ENCODE peak calls at places on chromosomes 4 and X, in six cellular contexts. Z is HCT116, S is GM23338, E is OCI-LY7, I is SK-N-SH, O is neural progenitor cell. Y is an unnamed sample.

GRCh38 chrX:115428011-115428410 is 133.0 kb upstream of the PLS3 start:
- DNase-seq in O (peak; percentile 65), S (peak; percentile 1), I (no peak), Z (no peak), E (no peak), Y (no peak)

GRCh38 chrX:17635231-17635630 is 102.1 kb upstream of the SCML1 start:
- DNase-seq in I (no peak), E (no peak), O (peak; percentile 92), Z (no peak), S (peak; percentile 83), Y (peak; percentile 45)

GRCh38 chrX:46553935-46554334 is 8.7 kb upstream of the ZNF674 start:
- DNase-seq in I (no peak), E (no peak), O (no peak), Z (no peak), S (no peak), Y (no peak)

GRCh38 chr4:76702440-76703122 is 195.4 kb downstream of the SOWAHB start:
- DNase-seq in S (no peak), Z (no peak), O (no peak), I (no peak), E (no peak), Y (no peak)

GRCh38 chr4:6938237-6938636 is 28.6 kb downstream of the TBC1D14 start:
- DNase-seq in O (no peak), S (no peak), I (no peak), Z (no peak), E (peak; percentile 40), Y (no peak)

GRCh38 chr4:123127218-123127617 is 204.8 kb upstream of the NUDT6 start:
- DNase-seq in O (no peak), E (peak; percentile 9), Z (no peak), I (no peak), S (no peak), Y (no peak)

GRCh38 chr4:65599335-65599734 is 71.0 kb downstream of the EPHA5 start:
- DNase-seq in I (no peak), E (no peak), O (no peak), S (no peak), Z (no peak), Y (no peak)

GRCh38 chr4:23355263-23355662 is 534.6 kb downstream of the PPARGC1A start:
- DNase-seq in O (no peak), E (no peak), S (no peak), Z (no peak), I (no peak), Y (no peak)

GRCh38 chr4:11929080-11929479 is 500.4 kb upstream of the HS3ST1 start:
- DNase-seq in Z (no peak), S (no peak), O (no peak), I (no peak), E (no peak), Y (no peak)

GRCh38 chr4:110631582-110632505 is 9.0 kb upstream of the PITX2 start:
- DNase-seq in I (peak; percentile 89), S (peak; percentile 93), Z (peak; percentile 68), O (peak; percentile 94), E (peak; percentile 83), Y (peak; percentile 93)

GRCh38 chr4:2914220-2915126 is 48.7 kb downstream of the NOP14 start:
- DNase-seq in E (no peak), O (no peak), I (no peak), Z (no peak), S (no peak), Y (no peak)

GRCh38 chrX:34300871-34301270 is 168.8 kb upstream of the FAM47A start:
- DNase-seq in E (peak; percentile 47), I (peak; percentile 13), Z (peak; percentile 0), O (peak; percentile 74), S (peak; percentile 61), Y (peak; percentile 73)

GRCh38 chrX:4708970-4709760 is 995.7 kb upstream of the PRKX start:
- DNase-seq in E (no peak), Z (no peak), O (no peak), S (no peak), I (no peak), Y (peak; percentile 18)

GRCh38 chrX:153445106-153445855 is 575 bp downstream of the TREX2 start:
- DNase-seq in O (no peak), Z (no peak), S (no peak), I (no peak), E (no peak), Y (no peak)

GRCh38 chr4:160877087-160877790 is 1286.6 kb downstream of the FSTL5 start:
- DNase-seq in S (peak; percentile 6), E (no peak), I (no peak), O (peak; percentile 4), Z (no peak), Y (no peak)

GRCh38 chr4:8067945-8068894 is 90.4 kb downstream of the ABLIM2 start:
- DNase-seq in O (no peak), E (no peak), S (no peak), Z (no peak), I (no peak), Y (no peak)

GRCh38 chrX:87338510-87338909 is 179.1 kb upstream of the KLHL4 start:
- DNase-seq in Z (no peak), O (peak; percentile 44), I (no peak), S (peak; percentile 34), E (peak; percentile 1), Y (peak; percentile 34)

GRCh38 chr4:103012594-103012993 is 6.9 kb downstream of the SLC9B1 start:
- DNase-seq in S (no peak), O (no peak), E (no peak), Z (no peak), I (no peak), Y (no peak)

GRCh38 chrX:137926090-137926489 is 360.2 kb downstream of the ZIC3 start:
- DNase-seq in Z (no peak), O (peak; percentile 47), S (peak; percentile 53), I (peak; percentile 3), E (peak; percentile 5), Y (peak; percentile 9)

GRCh38 chrX:130896816-130897508 is 6.0 kb downstream of the ENOX2 start:
- DNase-seq in S (no peak), E (no peak), I (no peak), O (no peak), Z (no peak), Y (no peak)

GRCh38 chrX:107773206-107773605 is 2.4 kb downstream of the TSC22D3 start:
- DNase-seq in E (no peak), Z (no peak), O (peak; percentile 70), I (no peak), S (peak; percentile 66), Y (peak; percentile 43)

GRCh38 chr4:173334085-173334890 is at the start of gene HMGB2:
- DNase-seq in I (peak; percentile 97), O (peak; percentile 100), E (peak; percentile 100), Z (peak; percentile 99), S (peak; percentile 100), Y (peak; percentile 100)
- H3K79me2 ChIP-seq in I (peaks cover 56% of the 10 kb centered on the region), O (peaks cover 72% of the 10 kb centered on the region), E (peaks cover 74% of the 10 kb centered on the region), Z (peaks cover 39% of the 10 kb centered on the region), S (peaks cover 15% of the 10 kb centered on the region), Y (peaks cover 34% of the 10 kb centered on the region)

DNA sequence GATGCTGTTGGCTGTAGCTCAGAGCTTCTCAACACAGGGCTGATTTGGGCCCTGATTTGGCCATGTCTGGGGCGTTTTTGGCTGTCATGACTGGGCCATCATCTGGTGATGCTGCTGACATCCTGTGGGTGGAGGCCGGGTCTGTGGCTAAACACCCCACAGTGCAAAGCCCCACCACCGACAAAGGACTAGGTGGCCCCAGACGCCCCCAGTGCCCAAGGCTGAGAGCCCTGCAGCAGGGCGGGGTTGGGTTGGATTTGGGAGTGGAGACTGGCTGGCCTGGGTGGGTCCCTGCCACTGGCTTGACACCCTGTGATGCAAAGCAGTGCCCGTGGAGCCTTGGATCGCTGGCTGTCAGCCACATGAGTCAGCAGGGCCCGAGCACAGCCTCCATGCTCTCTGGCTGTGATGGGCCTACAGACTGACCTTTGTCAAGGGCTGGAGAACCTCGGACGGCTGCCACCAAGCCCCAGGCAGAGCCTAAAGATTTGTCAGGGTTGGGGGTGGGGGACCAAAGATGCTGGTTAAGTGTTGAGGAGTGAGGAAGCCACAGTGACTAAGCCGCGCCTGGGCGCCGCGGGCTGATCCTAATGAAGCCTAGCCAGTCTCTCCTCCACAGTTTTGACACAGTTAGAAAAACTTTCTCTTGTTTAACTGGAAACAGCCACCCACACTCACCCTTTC is 28.3 kb downstream of the CYTL1 start:
- DNase-seq in Z (peak; percentile 28), S (no peak), I (peak; percentile 56), O (no peak), E (no peak), Y (peak; percentile 68)
- TF ChIP-seq EZH2phosphoT487 in Z (no peak), S (no peak), I (no peak), O (no peak), E (no peak), Y (no peak)

DNA sequence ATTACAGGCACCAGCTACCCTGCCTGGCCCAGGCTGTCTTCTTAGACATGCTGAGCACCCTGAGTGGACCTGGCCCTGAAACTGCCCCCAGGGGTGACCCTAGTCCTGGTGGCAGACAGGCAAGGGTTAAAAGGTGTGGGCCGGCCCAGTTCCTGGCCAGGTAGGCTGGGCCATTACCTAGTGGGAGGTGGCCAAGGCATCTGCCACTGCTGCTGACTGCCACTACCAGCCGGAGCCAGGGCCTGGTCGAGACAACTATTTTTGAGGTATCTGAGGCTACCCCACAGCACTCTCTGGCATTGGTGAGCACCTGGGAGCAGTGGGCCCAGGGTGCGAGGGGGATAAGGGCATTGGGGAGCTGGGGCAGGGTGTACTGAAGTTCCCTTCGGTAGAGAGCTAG is at the start of gene CCDC120:
- DNase-seq in I (no peak), O (no peak), Z (no peak), S (peak; percentile 62), E (no peak), Y (peak; percentile 64)
- H3K79me2 ChIP-seq in I (no peaks in the 10 kb centered on the region), O (peaks cover 7% of the 10 kb centered on the region), Z (no peaks in the 10 kb centered on the region), S (peaks cover 23% of the 10 kb centered on the region), E (no peaks in the 10 kb centered on the region), Y (peaks cover 7% of the 10 kb centered on the region)

GRCh38 chrX:19070555-19070994 is 51.7 kb downstream of the ADGRG2 start:
- DNase-seq in I (no peak), Z (no peak), S (no peak), O (no peak), E (no peak), Y (no peak)

GRCh38 chrX:19072372-19072771 is 49.9 kb downstream of the ADGRG2 start:
- DNase-seq in S (no peak), Z (no peak), E (no peak), O (no peak), I (no peak), Y (no peak)

GRCh38 chrX:19075754-19076153 is 46.5 kb downstream of the ADGRG2 start:
- DNase-seq in I (no peak), O (no peak), E (no peak), Z (no peak), S (no peak), Y (no peak)
- TF ChIP-seq EZH2phosphoT487 in I (no peak), O (no peak), E (no peak), Z (no peak), S (no peak), Y (no peak)

GRCh38 chr4:112245383-112245782 is 13.8 kb downstream of the AP1AR start:
- DNase-seq in Z (no peak), O (no peak), I (no peak), E (no peak), S (no peak), Y (no peak)
- H3K79me2 ChIP-seq in Z (peaks cover 89% of the 10 kb centered on the region), O (peaks cover 94% of the 10 kb centered on the region), I (peaks cover 21% of the 10 kb centered on the region), E (peaks cover 9% of the 10 kb centered on the region), S (peaks cover 90% of the 10 kb centered on the region), Y (peaks cover 96% of the 10 kb centered on the region)

GRCh38 chrX:139204903-139205667 is 325.5 kb upstream of the F9 start:
- DNase-seq in Z (no peak), S (peak; percentile 69), E (no peak), O (peak; percentile 67), I (peak; percentile 27), Y (peak; percentile 70)
- TF ChIP-seq EZH2phosphoT487 in Z (no peak), S (no peak), E (no peak), O (no peak), I (no peak), Y (no peak)

Y was measured in hepatocyte.